ENCODE peak calls at places on chromosomes 12 and 14, in six cellular contexts. E, O, C, M, F and Z are unnamed samples.

GRCh38 chr14:100575266-100575995 is 11.8 kb downstream of the BEGAIN start:
- DNase-seq in E (no peak), O (no peak), C (no peak), M (no peak), F (no peak), Z (no peak)

GRCh38 chr14:77200406-77200985 is 18.9 kb downstream of the TMEM63C start:
- DNase-seq in E (no peak), O (no peak), C (no peak), M (no peak), F (no peak), Z (no peak)

GRCh38 chr12:98606367-98606985 is 13.0 kb downstream of the SLC25A3 start:
- DNase-seq in E (no peak), O (no peak), C (no peak), M (no peak), F (no peak), Z (no peak)

GRCh38 chr12:27449893-27450534 is 3.5 kb downstream of the SMCO2 start:
- DNase-seq in E (no peak), O (no peak), C (no peak), M (no peak), F (no peak), Z (no peak)

GRCh38 chr12:31890295-31891285 is 68.6 kb upstream of the RESF1 start:
- DNase-seq in E (no peak), O (no peak), C (no peak), M (no peak), F (no peak), Z (no peak)

GRCh38 chr14:32303865-32304264 is 25.2 kb upstream of the AKAP6 start:
- DNase-seq in E (no peak), O (no peak), C (no peak), M (no peak), F (no peak), Z (no peak)

GRCh38 chr14:103808403-103809001 is 38.9 kb downstream of the PPP1R13B start:
- DNase-seq in E (peak), O (peak), C (peak), M (peak), F (peak), Z (peak)

GRCh38 chr12:2629051-2629450 is 165.7 kb upstream of the FKBP4 start:
- DNase-seq in E (no peak), O (no peak), C (no peak), M (no peak), F (no peak), Z (no peak)

GRCh38 chr12:116130431-116130830 is 147.1 kb downstream of the MED13L start:
- DNase-seq in E (peak), O (no peak), C (no peak), M (no peak), F (no peak), Z (peak)

GRCh38 chr14:103136388-103137271 is 13.4 kb downstream of the TNFAIP2 start:
- DNase-seq in E (peak), O (no peak), C (no peak), M (no peak), F (peak), Z (peak)

GRCh38 chr12:132414634-132415340 is 75.2 kb upstream of the FBRSL1 start:
- DNase-seq in E (peak), O (peak), C (peak), M (peak), F (peak), Z (peak)

GRCh38 chr12:116592731-116593130 is 33.5 kb downstream of the MAP1LC3B2 start:
- DNase-seq in E (no peak), O (no peak), C (no peak), M (no peak), F (no peak), Z (peak)

GRCh38 chr14:61178226-61179060 is 102.7 kb downstream of the TMEM30B start:
- DNase-seq in E (peak), O (no peak), C (peak), M (no peak), F (no peak), Z (peak)

GRCh38 chr14:102317564-102318248 is 1.8 kb upstream of the ZNF839 start:
- DNase-seq in E (peak), O (no peak), C (no peak), M (no peak), F (peak), Z (peak)

GRCh38 chr14:78010688-78011087 is 159.5 kb upstream of the NRXN3 start:
- DNase-seq in E (no peak), O (no peak), C (peak), M (peak), F (no peak), Z (no peak)

GRCh38 chr12:115574831-115575230 is 702.7 kb downstream of the MED13L start:
- DNase-seq in E (no peak), O (no peak), C (no peak), M (no peak), F (no peak), Z (no peak)

GRCh38 chr12:41269056-41269455 is 80.9 kb downstream of the PDZRN4 start:
- DNase-seq in E (no peak), O (no peak), C (no peak), M (no peak), F (no peak), Z (no peak)

DNA sequence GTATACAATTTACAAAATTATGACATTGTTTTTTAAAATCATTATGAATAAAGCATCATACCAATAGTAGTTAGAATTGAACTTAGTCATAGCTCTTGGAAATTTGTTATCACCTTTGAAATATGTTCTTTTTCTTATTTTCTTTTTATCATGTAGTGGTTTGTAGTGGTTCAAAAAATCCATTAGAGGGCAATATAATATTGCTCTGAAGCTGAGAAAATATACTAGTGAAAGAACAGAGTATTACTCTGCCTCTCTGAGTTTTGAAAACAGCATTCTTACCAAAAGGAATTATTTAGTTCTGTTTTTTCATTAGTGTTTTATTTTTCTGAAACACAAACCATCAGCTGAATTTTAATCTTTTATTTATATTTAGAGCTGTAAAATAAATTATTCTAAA is 76.2 kb downstream of the PDZRN4 start:
- DNase-seq in E (no peak), O (no peak), C (no peak), M (no peak), F (no peak), Z (no peak)
- TF ChIP-seq CTCF in E (peak), O (peak), C (no peak), M (no peak), F (no peak), Z (peak)

GRCh38 chr12:71688961-71689570 is 3.2 kb downstream of the TMEM19 start:
- DNase-seq in E (no peak), O (no peak), C (no peak), M (no peak), F (no peak), Z (no peak)
- H3K4me3 ChIP-seq in E (no peak), O (no peak), C (no peak), M (no peak), F (no peak), Z (no peak)

DNA sequence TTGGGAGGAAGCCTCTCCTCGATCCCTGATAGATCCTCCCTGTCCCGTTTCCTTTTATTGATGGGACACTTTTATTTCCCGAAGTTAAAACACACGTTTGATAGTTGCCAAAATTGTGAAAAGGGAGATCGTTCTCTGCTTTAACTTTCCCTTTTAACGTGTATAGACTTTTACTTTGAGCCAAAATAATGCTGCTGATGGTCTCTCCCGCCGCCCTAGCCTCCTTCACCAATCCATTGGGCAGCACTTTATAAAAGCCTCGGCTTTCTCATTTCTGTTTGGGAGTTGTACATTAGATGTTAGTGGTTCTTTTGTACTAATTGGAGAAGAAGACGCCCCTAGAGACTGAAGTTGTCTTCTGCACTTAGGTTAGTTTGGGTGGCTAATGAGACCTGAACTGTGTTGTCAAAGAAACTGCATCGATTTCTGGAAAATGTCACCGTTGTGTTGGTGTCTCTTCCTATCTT is 1.4 kb downstream of the TMTC2 start:
- DNase-seq in E (peak), O (no peak), C (no peak), M (no peak), F (no peak), Z (peak)
- TF ChIP-seq CTCF in E (peak), O (peak), C (peak), M (no peak), F (no peak), Z (peak)

DNA sequence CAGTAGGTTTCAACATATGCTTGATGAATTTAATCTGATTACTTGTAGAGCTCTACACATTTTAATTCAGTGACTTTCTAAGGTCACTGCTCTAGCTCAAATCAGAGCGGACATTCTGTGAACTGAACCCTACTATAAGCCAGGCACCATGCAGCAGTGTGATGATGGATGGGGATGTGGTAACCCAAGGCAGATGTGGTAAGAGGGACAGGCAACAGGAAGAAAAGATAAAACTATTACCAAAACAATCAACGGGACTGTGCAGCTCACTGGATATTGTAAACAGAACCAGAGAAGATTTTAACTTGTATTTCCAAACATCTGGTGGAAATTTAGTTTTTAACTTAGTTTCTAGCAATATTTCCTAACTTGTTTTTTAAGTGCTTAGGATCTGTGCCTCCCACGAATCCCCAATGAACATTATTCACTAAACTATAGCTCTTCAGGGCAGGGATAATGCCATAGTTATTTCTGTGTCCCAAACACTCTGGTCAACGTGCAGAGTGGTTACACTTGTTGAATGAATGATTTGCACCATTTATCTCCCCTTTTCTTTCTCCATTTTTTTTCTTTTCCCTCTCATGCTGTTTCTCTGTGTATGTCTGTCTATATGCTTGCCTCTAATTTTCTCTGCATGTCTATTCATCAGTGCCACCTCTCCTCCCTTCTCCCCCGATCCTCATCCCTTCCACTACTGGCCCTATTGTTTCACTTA is 3.0 kb downstream of the ERO1A start:
- DNase-seq in E (no peak), O (no peak), C (no peak), M (no peak), F (no peak), Z (peak)
- H3K4me3 ChIP-seq in E (no peak), O (peak), C (no peak), M (no peak), F (no peak), Z (no peak)

GRCh38 chr14:64692189-64692588 is 12.0 kb upstream of the PLEKHG3 start:
- DNase-seq in E (no peak), O (no peak), C (no peak), M (no peak), F (no peak), Z (no peak)
- TF ChIP-seq CTCF in E (no peak), O (no peak), C (no peak), M (no peak), F (no peak), Z (no peak)

GRCh38 chr12:42298887-42299286 is 27.0 kb downstream of the ZCRB1 start:
- DNase-seq in E (no peak), O (no peak), C (no peak), M (no peak), F (no peak), Z (no peak)

GRCh38 chr12:42291680-42292079 is 34.2 kb downstream of the ZCRB1 start:
- DNase-seq in E (no peak), O (no peak), C (no peak), M (no peak), F (no peak), Z (no peak)

GRCh38 chr12:42299392-42300308 is 26.2 kb downstream of the ZCRB1 start:
- DNase-seq in E (peak), O (no peak), C (no peak), M (no peak), F (no peak), Z (peak)

DNA sequence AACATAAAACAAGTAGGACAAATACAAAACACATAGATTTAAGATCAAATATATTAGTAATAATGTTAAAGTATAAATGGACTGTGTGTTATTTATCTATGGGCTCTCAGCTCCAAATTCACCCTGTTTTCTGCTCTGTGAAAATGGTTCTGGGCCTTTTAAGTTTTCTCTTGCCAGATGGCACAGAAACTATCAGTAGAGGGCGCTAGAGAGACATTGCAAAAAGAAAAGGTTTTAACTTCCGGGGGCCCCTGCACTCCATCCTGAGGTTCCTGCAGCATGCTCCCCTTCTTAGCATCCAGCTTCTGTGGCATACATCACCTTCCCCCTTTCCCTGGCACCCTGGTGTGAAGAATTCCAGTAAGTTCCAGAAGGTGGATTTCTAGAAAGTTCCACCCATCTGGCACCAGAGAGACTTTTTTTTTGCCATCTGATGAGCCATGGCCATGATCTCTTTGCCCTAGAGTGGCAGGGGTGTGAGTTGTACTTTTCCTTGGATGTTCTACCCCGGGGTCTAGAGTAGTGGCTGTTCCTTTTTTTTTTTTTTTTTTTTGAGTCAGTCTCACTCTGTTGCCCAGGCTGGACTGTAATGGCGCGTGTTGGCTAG is 29.3 kb downstream of the ZCRB1 start:
- DNase-seq in E (peak), O (no peak), C (no peak), M (no peak), F (peak), Z (no peak)
- H3K4me3 ChIP-seq in E (no peak), O (no peak), C (no peak), M (no peak), F (no peak), Z (no peak)

DNA sequence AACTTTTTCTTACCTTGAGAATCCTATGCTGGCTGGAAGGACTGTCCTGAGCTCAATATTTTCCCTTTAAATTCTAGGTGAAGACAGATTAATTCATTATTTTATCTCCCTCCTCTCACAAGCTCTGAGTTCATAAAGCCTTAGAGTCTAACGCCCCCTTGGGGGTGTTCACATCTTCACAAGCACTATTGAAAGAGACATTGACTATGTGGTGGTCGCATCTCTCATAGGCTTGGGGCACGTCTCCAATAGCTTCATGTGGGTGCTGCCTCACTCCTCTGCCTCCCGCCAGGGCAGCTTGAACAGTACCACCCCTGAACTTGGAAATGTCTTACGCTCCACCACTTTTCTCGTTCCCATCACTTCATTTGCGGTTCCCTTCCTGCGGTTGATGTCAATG is 106.2 kb downstream of the UNC79 start:
- DNase-seq in E (peak), O (no peak), C (no peak), M (no peak), F (no peak), Z (no peak)
- TF ChIP-seq CTCF in E (peak), O (no peak), C (no peak), M (no peak), F (no peak), Z (no peak)

DNA sequence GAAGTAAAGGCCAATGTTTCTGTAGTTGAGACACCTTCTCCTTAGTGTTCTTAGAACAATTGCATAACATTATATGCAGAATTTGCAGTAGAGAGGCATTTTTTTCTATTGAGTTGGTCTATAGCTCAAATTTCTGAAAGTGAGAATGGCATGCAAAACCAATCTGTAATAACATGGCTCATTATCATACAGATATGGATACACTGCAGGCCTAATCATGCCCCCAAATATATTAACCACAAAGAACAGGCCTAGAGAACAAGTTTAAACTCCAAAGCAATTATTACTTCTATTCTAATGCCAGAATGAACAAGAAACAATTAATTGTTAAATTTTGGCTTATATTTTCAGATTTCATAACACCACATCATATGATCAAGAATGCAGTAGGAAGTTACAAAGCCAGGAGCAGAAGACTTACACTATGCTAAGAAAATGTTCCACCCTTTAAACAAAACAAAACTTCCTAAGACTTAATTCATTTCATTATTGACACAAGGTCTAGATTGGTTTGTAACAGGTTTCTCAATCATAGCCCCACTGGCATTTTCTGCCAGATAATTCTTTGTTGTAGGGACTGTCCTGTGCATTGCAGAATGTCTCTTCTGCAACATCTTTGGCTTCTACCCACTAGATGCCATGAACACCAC is 26.9 kb downstream of the TMTC1 start:
- DNase-seq in E (no peak), O (no peak), C (no peak), M (no peak), F (no peak), Z (no peak)
- H3K4me3 ChIP-seq in E (no peak), O (no peak), C (no peak), M (no peak), F (no peak), Z (no peak)

DNA sequence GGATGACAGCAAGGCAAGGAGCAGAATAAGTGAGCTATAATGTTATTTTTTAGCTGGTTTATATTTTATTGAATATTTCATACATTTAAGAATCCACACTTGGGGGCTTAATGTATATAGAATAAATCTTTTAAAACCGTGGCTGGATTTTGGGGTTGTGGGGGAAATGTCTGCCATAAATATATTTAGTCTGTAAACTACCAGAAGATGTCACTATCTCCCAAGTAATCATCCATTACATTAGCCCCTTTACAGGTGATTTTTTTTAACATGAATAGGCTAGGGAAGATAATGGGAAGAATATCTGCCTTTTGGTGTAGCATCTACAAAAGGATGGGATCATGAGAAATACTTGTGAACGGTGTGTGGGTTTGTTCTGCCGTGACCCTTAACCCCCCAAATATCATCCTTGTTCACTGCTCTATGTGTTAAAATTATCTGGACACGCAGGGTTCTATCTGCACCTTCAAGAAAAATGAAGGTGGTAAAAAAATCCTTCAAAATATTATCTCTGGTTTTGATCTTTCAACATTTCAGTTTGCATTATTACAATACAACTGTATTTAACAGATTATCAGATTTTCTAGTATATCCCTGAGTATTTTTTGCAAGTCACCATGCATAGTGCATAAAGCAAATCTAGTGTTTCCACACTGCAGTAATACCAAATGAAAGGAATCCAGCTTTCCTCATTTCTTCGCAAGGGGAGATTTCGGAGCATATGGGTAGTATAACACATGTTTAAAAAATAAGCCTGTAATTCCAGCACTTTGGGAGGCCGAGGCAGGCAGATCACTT is 8.0 kb upstream of the SLC17A8 start:
- DNase-seq in E (peak), O (no peak), C (peak), M (no peak), F (peak), Z (peak)
- TF ChIP-seq CTCF in E (peak), O (no peak), C (peak), M (no peak), F (peak), Z (peak)